ENCODE peak calls at places on chromosomes 12 and 14, in eight cellular contexts. A is activated CD8-positive, alpha-beta T cell treated with anti-CD3 and anti-CD28 coated beads, Interleukin-2, amount 10 ng/mL, durations not matched to agents 7 days and 5 days; Y is T-cell; F is stimulated activated CD8-positive, alpha-beta memory T cell treated with anti-CD3 and anti-CD28 coated beads, Interleukin-7, amount 100 ng/mL, for 1 hour; L is GM10248; E is GM19239; G is non-pigmented ciliary epithelial cell; W is nucleus accumbens. J is an unnamed sample.

GRCh38 chr14:52950410-52950897 is 396 bp downstream of the FERMT2 start:
- DNase-seq in F (no peak), A (no peak), L (no peak), Y (peak), G (no peak), W (peak), E (peak), J (peak)

GRCh38 chr12:123111498-123112165 is 39.3 kb downstream of the PITPNM2 start:
- DNase-seq in L (no peak), W (no peak), Y (no peak), A (peak), G (no peak), E (no peak), F (no peak), J (peak)

GRCh38 chr12:79549531-79550271 is 141.1 kb downstream of the PAWR start:
- DNase-seq in G (peak), E (no peak), Y (no peak), F (no peak), A (no peak), W (no peak), L (no peak), J (no peak)

GRCh38 chr14:74417611-74418010 is 8.4 kb downstream of the SYNDIG1L start:
- DNase-seq in A (no peak), E (no peak), Y (no peak), L (no peak), G (no peak), W (no peak), F (no peak), J (no peak)

GRCh38 chr12:117202556-117202955 is 12.3 kb upstream of the FBXO21 start:
- DNase-seq in W (no peak), L (no peak), Y (no peak), E (no peak), F (no peak), A (no peak), G (no peak), J (no peak)

GRCh38 chr12:128467882-128468281 is 200.9 kb downstream of the TMEM132C start:
- DNase-seq in G (no peak), A (no peak), W (no peak), F (no peak), E (no peak), Y (no peak), L (no peak), J (no peak)

GRCh38 chr14:42224053-42224888 is 617.6 kb downstream of the LRFN5 start:
- DNase-seq in A (no peak), L (peak), E (peak), G (peak), F (no peak), W (no peak), Y (no peak), J (peak)

GRCh38 chr14:85342858-85343607 is 186.9 kb upstream of the FLRT2 start:
- DNase-seq in E (no peak), F (no peak), W (no peak), Y (no peak), A (no peak), L (no peak), G (no peak), J (no peak)

GRCh38 chr12:52155048-52155868 is 36.6 kb downstream of the KRT80 start:
- DNase-seq in L (no peak), Y (no peak), W (no peak), A (peak), G (no peak), F (no peak), E (no peak), J (no peak)

GRCh38 chr12:71938728-71939385 is at the start of gene TPH2:
- DNase-seq in Y (no peak), L (peak), G (no peak), E (peak), W (no peak), F (no peak), A (peak), J (peak)

GRCh38 chr14:95291859-95292542 is 27.7 kb downstream of the CLMN start:
- DNase-seq in A (no peak), F (no peak), W (no peak), L (peak), Y (no peak), E (no peak), G (no peak), J (peak)

GRCh38 chr12:94207467-94208432 is 59.4 kb downstream of the PLXNC1 start:
- DNase-seq in Y (no peak), L (peak), A (peak), F (no peak), G (no peak), E (peak), W (no peak), J (no peak)

GRCh38 chr14:24411468-24412454 is 13.0 kb downstream of the NYNRIN start:
- DNase-seq in W (no peak), F (no peak), G (no peak), L (peak), A (peak), E (peak), Y (no peak), J (peak)

GRCh38 chr12:125614058-125614457 is 548.8 kb downstream of the AACS start:
- DNase-seq in E (no peak), G (no peak), F (no peak), A (no peak), Y (no peak), W (no peak), L (no peak), J (no peak)

GRCh38 chr12:52081263-52081733 is 1.8 kb downstream of the SMIM41 start:
- DNase-seq in L (peak), A (no peak), F (no peak), W (no peak), E (peak), G (no peak), Y (no peak), J (peak)

GRCh38 chr12:109947511-109947910 is 47.4 kb downstream of the TCHP start:
- DNase-seq in G (peak), L (no peak), W (no peak), A (no peak), F (no peak), E (no peak), Y (no peak), J (peak)

GRCh38 chr14:85002846-85003245 is 527.1 kb upstream of the FLRT2 start:
- DNase-seq in E (no peak), L (no peak), W (no peak), G (no peak), Y (no peak), A (no peak), F (no peak), J (no peak)

GRCh38 chr12:110347767-110348166 is 55.7 kb downstream of the ANAPC7 start:
- DNase-seq in Y (no peak), W (no peak), A (no peak), G (no peak), L (no peak), E (no peak), F (no peak), J (no peak)

GRCh38 chr14:35001624-35002023 is 18.8 kb downstream of the SRP54 start:
- DNase-seq in E (no peak), L (no peak), A (no peak), G (no peak), F (no peak), W (no peak), Y (no peak), J (no peak)

GRCh38 chr12:113591480-113591971 is 119.9 kb upstream of the LHX5 start:
- DNase-seq in L (peak), G (no peak), Y (no peak), A (peak), F (no peak), E (peak), W (no peak), J (no peak)

GRCh38 chr14:60233251-60233650 is 15.8 kb upstream of the PPM1A start:
- DNase-seq in A (no peak), L (no peak), F (no peak), E (no peak), G (no peak), W (no peak), Y (no peak), J (no peak)

GRCh38 chr12:48349471-48349870 is 1.2 kb downstream of the ZNF641 start:
- DNase-seq in W (no peak), G (no peak), L (no peak), F (no peak), Y (no peak), A (no peak), E (no peak), J (no peak)

GRCh38 chr12:20628388-20628787 is 66.7 kb upstream of the SLCO1C1 start:
- DNase-seq in E (no peak), Y (no peak), F (no peak), W (no peak), G (no peak), L (no peak), A (no peak), J (peak)

GRCh38 chr14:102213984-102214658 is 74.4 kb downstream of the WDR20 start:
- DNase-seq in Y (no peak), G (no peak), E (no peak), A (no peak), W (no peak), F (no peak), L (peak), J (no peak)